ENCODE peak calls at places on chromosomes 7 and 10, in seven cellular contexts. H is heart right ventricle; A is ovary; M is kidney; N is CD4-positive, alpha-beta T cell; D is esophagus squamous epithelium; V is vagina. B is an unnamed sample.

GRCh38 chr7:35760082-35760770 is 40.6 kb upstream of the SEPTIN7 start:
- DNase-seq in N (no peak), H (no peak), A (no peak), M (no peak), V (no peak), D (no peak), B (no peak)

GRCh38 chr10:64023926-64024465 is 502.8 kb downstream of the REEP3 start:
- DNase-seq in V (no peak), N (no peak), M (no peak), A (no peak), H (no peak), D (no peak), B (no peak)

GRCh38 chr7:91050677-91051076 is 213.6 kb upstream of the FZD1 start:
- DNase-seq in A (no peak), H (no peak), N (no peak), V (no peak), M (no peak), D (no peak), B (no peak)

GRCh38 chr7:93442478-93443224 is 131.9 kb downstream of the CALCR start:
- DNase-seq in A (no peak), M (no peak), N (no peak), V (no peak), D (no peak), H (no peak), B (peak; percentile 58)

GRCh38 chr10:75959209-75959608 is 527.8 kb downstream of the LRMDA start:
- DNase-seq in A (no peak), V (no peak), N (no peak), D (no peak), M (no peak), H (no peak), B (peak; percentile 40)

GRCh38 chr7:142384508-142384922 is 126.7 kb upstream of the PRSS58 start:
- DNase-seq in A (no peak), M (no peak), N (peak; percentile 26), V (no peak), D (no peak), H (no peak), B (peak; percentile 90)

GRCh38 chr7:130961128-130961601 is 227.2 kb upstream of the KLF14 start:
- DNase-seq in H (no peak), V (no peak), A (no peak), M (no peak), N (peak; percentile 62), D (no peak), B (peak; percentile 91)

GRCh38 chr7:55148571-55148970 is 129.8 kb downstream of the EGFR start:
- DNase-seq in A (no peak), D (no peak), V (no peak), M (no peak), N (no peak), H (no peak), B (peak; percentile 42)

GRCh38 chr7:30332549-30332948 is 48.2 kb downstream of the ZNRF2 start:
- DNase-seq in V (no peak), H (no peak), A (no peak), D (no peak), N (no peak), M (no peak), B (no peak)

GRCh38 chr7:92246363-92247101 is 758 bp downstream of the ANKIB1 start:
- DNase-seq in A (peak; percentile 17), H (no peak), V (peak; percentile 86), N (peak; percentile 6), M (no peak), D (no peak), B (peak; percentile 27)

GRCh38 chr7:41573017-41573416 is 129.9 kb downstream of the INHBA start:
- DNase-seq in N (no peak), D (no peak), H (no peak), A (no peak), M (no peak), V (no peak), B (peak; percentile 51)

GRCh38 chr7:38411404-38411803 is 138.0 kb upstream of the TARP start:
- DNase-seq in M (no peak), H (no peak), D (no peak), V (no peak), N (no peak), A (no peak), B (peak; percentile 50)

GRCh38 chr7:119320316-119320715 is 952.7 kb upstream of the KCND2 start:
- DNase-seq in N (no peak), A (no peak), M (no peak), V (no peak), D (no peak), H (no peak), B (peak; percentile 11)
- TF ChIP-seq CTCF in N (no peak), A (no peak), M (no peak), V (no peak), D (no peak), H (no peak), B (no peak)

GRCh38 chr7:78879206-78879605 is 574.3 kb downstream of the MAGI2 start:
- DNase-seq in A (no peak), D (no peak), V (no peak), H (no peak), N (no peak), M (no peak), B (no peak)
- TF ChIP-seq CTCF in A (no peak), D (no peak), V (no peak), H (no peak), N (no peak), M (no peak), B (no peak)

GRCh38 chr7:156577645-156578577 is 62.7 kb upstream of the RNF32 start:
- DNase-seq in A (no peak), V (no peak), N (no peak), M (no peak), H (no peak), D (no peak), B (no peak)

GRCh38 chr7:156578978-156579430 is 61.6 kb upstream of the RNF32 start:
- DNase-seq in M (no peak), D (no peak), H (no peak), A (no peak), V (no peak), N (no peak), B (no peak)

GRCh38 chr7:156579566-156579965 is 61.0 kb upstream of the RNF32 start:
- DNase-seq in D (no peak), N (no peak), V (no peak), M (no peak), A (no peak), H (no peak), B (no peak)

GRCh38 chr7:156578578-156578940 is 62.0 kb upstream of the RNF32 start:
- DNase-seq in H (no peak), M (no peak), D (no peak), A (no peak), N (no peak), V (no peak), B (no peak)

GRCh38 chr7:156580036-156580435 is 60.5 kb upstream of the RNF32 start:
- DNase-seq in M (no peak), V (no peak), D (no peak), N (no peak), A (no peak), H (no peak), B (no peak)
- TF ChIP-seq CTCF in M (no peak), V (no peak), D (no peak), N (no peak), A (no peak), H (no peak), B (no peak)

DNA sequence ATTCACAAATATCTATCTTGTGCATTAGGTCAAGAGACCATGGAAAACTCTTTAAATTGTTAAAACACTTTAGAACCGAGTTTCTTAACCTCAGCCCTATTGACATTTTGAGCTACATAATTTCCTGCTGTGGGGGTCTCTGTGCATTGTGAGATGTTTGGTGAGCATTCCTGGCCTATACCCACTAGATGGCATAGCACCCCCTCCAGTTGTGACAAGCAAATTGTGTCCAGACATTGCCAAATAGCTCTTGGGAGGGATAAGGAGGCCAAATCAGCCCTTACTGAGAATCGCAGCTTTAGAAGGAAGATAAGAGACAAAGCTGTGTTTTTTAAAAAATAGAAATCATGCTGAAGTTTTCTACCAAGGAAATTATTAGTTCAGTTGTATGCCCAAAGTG is 1158.5 kb upstream of the C7orf33 start:
- DNase-seq in M (no peak), H (no peak), V (no peak), A (no peak), N (no peak), D (no peak), B (peak; percentile 14)
- TF ChIP-seq CTCF in M (peak; percentile 17), H (no peak), V (no peak), A (no peak), N (no peak), D (no peak), B (no peak)

GRCh38 chr7:23523486-23524075 is 8.2 kb downstream of the TRA2A start:
- DNase-seq in V (no peak), D (no peak), N (no peak), A (no peak), M (no peak), H (no peak), B (no peak)

GRCh38 chr7:23524473-23524872 is 7.3 kb downstream of the TRA2A start:
- DNase-seq in N (no peak), D (no peak), V (no peak), A (no peak), H (no peak), M (no peak), B (no peak)

GRCh38 chr7:23514755-23515154 is 17.0 kb downstream of the TRA2A start:
- DNase-seq in H (no peak), N (no peak), V (no peak), D (no peak), M (no peak), A (no peak), B (no peak)

GRCh38 chr7:23520582-23520981 is 11.2 kb downstream of the TRA2A start:
- DNase-seq in V (no peak), A (no peak), M (no peak), H (no peak), D (no peak), N (no peak), B (no peak)
- TF ChIP-seq CTCF in V (no peak), A (no peak), M (no peak), H (no peak), D (no peak), N (no peak), B (no peak)

DNA sequence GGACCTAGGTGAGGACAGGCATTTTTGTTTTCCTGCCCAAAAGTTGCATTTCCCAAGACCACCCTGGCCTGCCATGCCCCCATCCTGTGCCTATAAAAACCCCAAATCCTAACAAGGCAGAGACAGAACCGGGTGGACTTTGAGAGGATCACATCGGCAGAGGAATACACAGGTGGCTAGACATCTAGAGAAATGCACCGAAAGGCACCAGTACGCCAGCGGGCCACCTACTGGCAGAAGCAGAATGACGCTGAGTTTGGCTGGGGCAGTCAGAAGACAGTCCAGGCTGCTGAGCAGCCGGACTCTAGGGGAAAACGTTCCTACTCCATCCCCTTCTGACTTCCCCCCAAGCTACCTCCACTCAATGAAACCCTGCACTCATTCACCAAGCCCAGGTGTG is 2.8 kb downstream of the AKR1C4 start:
- DNase-seq in N (no peak), A (no peak), M (no peak), V (no peak), H (no peak), D (no peak), B (no peak)
- TF ChIP-seq CTCF in N (no peak), A (no peak), M (no peak), V (no peak), H (no peak), D (no peak), B (no peak)